ENCODE peak calls at places on chromosome 21, in five cellular contexts. F is psoas muscle, C is nephron progenitor cell, I is brain microvascular endothelial cell, T is RCC 7860. B is an unnamed sample.

GRCh38 chr21:41917531-41917930 is 36.3 kb downstream of the C2CD2 start:
- DNase-seq in F (no peak), C (no peak), I (no peak), T (no peak), B (no peak)

GRCh38 chr21:17590443-17590842 is 22.3 kb downstream of the BTG3 start:
- DNase-seq in F (no peak), C (no peak), I (no peak), T (no peak), B (no peak)

GRCh38 chr21:46150073-46150472 is 5.3 kb downstream of the FTCD start:
- DNase-seq in F (peak; percentile 49), C (peak; percentile 3), I (no peak), T (no peak), B (no peak)

GRCh38 chr21:45363921-45364463 is 41.0 kb upstream of the COL18A1 start:
- DNase-seq in F (peak; percentile 87), C (no peak), I (peak; percentile 98), T (peak; percentile 100), B (no peak)

GRCh38 chr21:37677006-37677405 is 239.3 kb downstream of the KCNJ6 start:
- DNase-seq in F (no peak), C (no peak), I (no peak), T (no peak), B (no peak)

GRCh38 chr21:38261851-38262250 is 5.1 kb downstream of the KCNJ15 start:
- DNase-seq in F (no peak), C (no peak), I (no peak), T (no peak), B (no peak)

GRCh38 chr21:46665566-46665965 is 30.1 kb downstream of the PRMT2 start:
- DNase-seq in F (no peak), C (no peak), I (no peak), T (no peak), B (no peak)

GRCh38 chr21:46599251-46599572 is 5.7 kb downstream of the S100B start:
- DNase-seq in F (no peak), C (no peak), I (peak; percentile 91), T (peak; percentile 55), B (peak; percentile 45)

GRCh38 chr21:38460171-38460742 is 38.0 kb downstream of the ERG start:
- DNase-seq in F (no peak), C (no peak), I (peak; percentile 84), T (no peak), B (no peak)

GRCh38 chr21:26945916-26946315 is 21.0 kb downstream of the ADAMTS5 start:
- DNase-seq in F (peak; percentile 56), C (no peak), I (no peak), T (no peak), B (no peak)

GRCh38 chr21:45886610-45887026 is 95.0 kb upstream of the COL6A1 start:
- DNase-seq in F (peak; percentile 39), C (no peak), I (no peak), T (no peak), B (no peak)

GRCh38 chr21:32572574-32573420 is 12.5 kb downstream of the TCP10L start:
- DNase-seq in F (no peak), C (no peak), I (no peak), T (no peak), B (no peak)

GRCh38 chr21:43194303-43195130 is 25.7 kb downstream of the CRYAA start:
- DNase-seq in F (peak; percentile 29), C (no peak), I (no peak), T (no peak), B (no peak)

GRCh38 chr21:42229676-42230075 is 10.7 kb downstream of the ABCG1 start:
- DNase-seq in F (no peak), C (no peak), I (no peak), T (no peak), B (no peak)

GRCh38 chr21:36696640-36697472 is 2.1 kb upstream of the SIM2 start:
- DNase-seq in F (no peak), C (no peak), I (no peak), T (no peak), B (no peak)

GRCh38 chr21:31502537-31503143 is 156.9 kb upstream of the SOD1 start:
- DNase-seq in F (no peak), C (no peak), I (no peak), T (no peak), B (no peak)

GRCh38 chr21:40511976-40512375 is 335.0 kb downstream of the DSCAM start:
- DNase-seq in F (no peak), C (no peak), I (no peak), T (no peak), B (no peak)